ENCODE peak calls at places on chromosome 2, in ten cellular contexts. One of them, this sample, is unnamed.

GRCh38 chr2:235793163-235793752 is 299.4 kb downstream of the AGAP1 start:
- DNase-seq in activated CD4-positive, CD25-positive, alpha-beta regulatory T cell treated with anti-CD3 and anti-CD28 coated beads, Interleukin-2, amount 50 U/mL, for 72 hours: no peak
- DNase-seq in SW 1271: no peak
- DNase-seq in dorsolateral prefrontal cortex: no peak
- DNase-seq in Right ventricle myocardium superior: no peak
- DNase-seq in activated T-cell treated with anti-CD3 and anti-CD28 coated beads for 4 hours: no peak
- DNase-seq in activated CD4-positive, alpha-beta T cell treated with anti-CD3 and anti-CD28 coated beads, Interleukin-2, amount 50 U/mL, for 48 hours: no peak
- DNase-seq in AML-193: no peak
- DNase-seq in renal cortical epithelial cell: peak; percentile 21
- DNase-seq in left cardiac atrium: no peak
- DNase-seq in this sample: no peak

GRCh38 chr2:100423631-100424030 is 6.2 kb upstream of the CHST10 start:
- DNase-seq in activated CD4-positive, CD25-positive, alpha-beta regulatory T cell treated with anti-CD3 and anti-CD28 coated beads, Interleukin-2, amount 50 U/mL, for 72 hours: no peak
- DNase-seq in SW 1271: no peak
- DNase-seq in dorsolateral prefrontal cortex: no peak
- DNase-seq in Right ventricle myocardium superior: no peak
- DNase-seq in activated T-cell treated with anti-CD3 and anti-CD28 coated beads for 4 hours: no peak
- DNase-seq in activated CD4-positive, alpha-beta T cell treated with anti-CD3 and anti-CD28 coated beads, Interleukin-2, amount 50 U/mL, for 48 hours: no peak
- DNase-seq in AML-193: no peak
- DNase-seq in renal cortical epithelial cell: no peak
- DNase-seq in left cardiac atrium: no peak
- DNase-seq in this sample: no peak

GRCh38 chr2:200585730-200586643 is at the start of gene AOX1:
- DNase-seq in activated CD4-positive, CD25-positive, alpha-beta regulatory T cell treated with anti-CD3 and anti-CD28 coated beads, Interleukin-2, amount 50 U/mL, for 72 hours: no peak
- DNase-seq in SW 1271: no peak
- DNase-seq in dorsolateral prefrontal cortex: peak; percentile 25
- DNase-seq in Right ventricle myocardium superior: peak; percentile 83
- DNase-seq in activated T-cell treated with anti-CD3 and anti-CD28 coated beads for 4 hours: no peak
- DNase-seq in activated CD4-positive, alpha-beta T cell treated with anti-CD3 and anti-CD28 coated beads, Interleukin-2, amount 50 U/mL, for 48 hours: peak; percentile 34
- DNase-seq in AML-193: no peak
- DNase-seq in renal cortical epithelial cell: peak; percentile 33
- DNase-seq in left cardiac atrium: peak; percentile 64
- DNase-seq in this sample: peak; percentile 5

GRCh38 chr2:170966648-170967396 is 37.8 kb downstream of the GORASP2 start:
- DNase-seq in activated CD4-positive, CD25-positive, alpha-beta regulatory T cell treated with anti-CD3 and anti-CD28 coated beads, Interleukin-2, amount 50 U/mL, for 72 hours: no peak
- DNase-seq in SW 1271: peak; percentile 12
- DNase-seq in dorsolateral prefrontal cortex: no peak
- DNase-seq in Right ventricle myocardium superior: no peak
- DNase-seq in activated T-cell treated with anti-CD3 and anti-CD28 coated beads for 4 hours: no peak
- DNase-seq in activated CD4-positive, alpha-beta T cell treated with anti-CD3 and anti-CD28 coated beads, Interleukin-2, amount 50 U/mL, for 48 hours: no peak
- DNase-seq in AML-193: no peak
- DNase-seq in renal cortical epithelial cell: no peak
- DNase-seq in left cardiac atrium: no peak
- DNase-seq in this sample: no peak

GRCh38 chr2:4338345-4338744 is 635.0 kb downstream of the DCDC2C start:
- DNase-seq in activated CD4-positive, CD25-positive, alpha-beta regulatory T cell treated with anti-CD3 and anti-CD28 coated beads, Interleukin-2, amount 50 U/mL, for 72 hours: no peak
- DNase-seq in SW 1271: no peak
- DNase-seq in dorsolateral prefrontal cortex: no peak
- DNase-seq in Right ventricle myocardium superior: no peak
- DNase-seq in activated T-cell treated with anti-CD3 and anti-CD28 coated beads for 4 hours: no peak
- DNase-seq in activated CD4-positive, alpha-beta T cell treated with anti-CD3 and anti-CD28 coated beads, Interleukin-2, amount 50 U/mL, for 48 hours: no peak
- DNase-seq in AML-193: no peak
- DNase-seq in renal cortical epithelial cell: no peak
- DNase-seq in left cardiac atrium: no peak
- DNase-seq in this sample: no peak

GRCh38 chr2:44932079-44932478 is 9.4 kb upstream of the SIX3 start:
- DNase-seq in activated CD4-positive, CD25-positive, alpha-beta regulatory T cell treated with anti-CD3 and anti-CD28 coated beads, Interleukin-2, amount 50 U/mL, for 72 hours: no peak
- DNase-seq in SW 1271: no peak
- DNase-seq in dorsolateral prefrontal cortex: no peak
- DNase-seq in Right ventricle myocardium superior: no peak
- DNase-seq in activated T-cell treated with anti-CD3 and anti-CD28 coated beads for 4 hours: no peak
- DNase-seq in activated CD4-positive, alpha-beta T cell treated with anti-CD3 and anti-CD28 coated beads, Interleukin-2, amount 50 U/mL, for 48 hours: no peak
- DNase-seq in AML-193: no peak
- DNase-seq in renal cortical epithelial cell: no peak
- DNase-seq in left cardiac atrium: no peak
- DNase-seq in this sample: no peak

GRCh38 chr2:26848336-26849055 is 564 bp downstream of the DPYSL5 start:
- DNase-seq in activated CD4-positive, CD25-positive, alpha-beta regulatory T cell treated with anti-CD3 and anti-CD28 coated beads, Interleukin-2, amount 50 U/mL, for 72 hours: peak; percentile 35
- DNase-seq in SW 1271: no peak
- DNase-seq in dorsolateral prefrontal cortex: peak; percentile 36
- DNase-seq in Right ventricle myocardium superior: no peak
- DNase-seq in activated T-cell treated with anti-CD3 and anti-CD28 coated beads for 4 hours: no peak
- DNase-seq in activated CD4-positive, alpha-beta T cell treated with anti-CD3 and anti-CD28 coated beads, Interleukin-2, amount 50 U/mL, for 48 hours: peak; percentile 25
- DNase-seq in AML-193: no peak
- DNase-seq in renal cortical epithelial cell: no peak
- DNase-seq in left cardiac atrium: no peak
- DNase-seq in this sample: no peak

GRCh38 chr2:217331577-217332139 is 471.8 kb upstream of the TNP1 start:
- DNase-seq in activated CD4-positive, CD25-positive, alpha-beta regulatory T cell treated with anti-CD3 and anti-CD28 coated beads, Interleukin-2, amount 50 U/mL, for 72 hours: no peak
- DNase-seq in SW 1271: peak; percentile 29
- DNase-seq in dorsolateral prefrontal cortex: no peak
- DNase-seq in Right ventricle myocardium superior: no peak
- DNase-seq in activated T-cell treated with anti-CD3 and anti-CD28 coated beads for 4 hours: no peak
- DNase-seq in activated CD4-positive, alpha-beta T cell treated with anti-CD3 and anti-CD28 coated beads, Interleukin-2, amount 50 U/mL, for 48 hours: no peak
- DNase-seq in AML-193: no peak
- DNase-seq in renal cortical epithelial cell: peak; percentile 99
- DNase-seq in left cardiac atrium: no peak
- DNase-seq in this sample: no peak

GRCh38 chr2:84902526-84902925 is 2.9 kb upstream of the TMSB10 start:
- DNase-seq in activated CD4-positive, CD25-positive, alpha-beta regulatory T cell treated with anti-CD3 and anti-CD28 coated beads, Interleukin-2, amount 50 U/mL, for 72 hours: no peak
- DNase-seq in SW 1271: no peak
- DNase-seq in dorsolateral prefrontal cortex: no peak
- DNase-seq in Right ventricle myocardium superior: no peak
- DNase-seq in activated T-cell treated with anti-CD3 and anti-CD28 coated beads for 4 hours: no peak
- DNase-seq in activated CD4-positive, alpha-beta T cell treated with anti-CD3 and anti-CD28 coated beads, Interleukin-2, amount 50 U/mL, for 48 hours: no peak
- DNase-seq in AML-193: no peak
- DNase-seq in renal cortical epithelial cell: no peak
- DNase-seq in left cardiac atrium: no peak
- DNase-seq in this sample: no peak

GRCh38 chr2:64819774-64820688 is 166.3 kb upstream of the SERTAD2 start:
- DNase-seq in activated CD4-positive, CD25-positive, alpha-beta regulatory T cell treated with anti-CD3 and anti-CD28 coated beads, Interleukin-2, amount 50 U/mL, for 72 hours: no peak
- DNase-seq in SW 1271: no peak
- DNase-seq in dorsolateral prefrontal cortex: peak; percentile 17
- DNase-seq in Right ventricle myocardium superior: no peak
- DNase-seq in activated T-cell treated with anti-CD3 and anti-CD28 coated beads for 4 hours: peak; percentile 48
- DNase-seq in activated CD4-positive, alpha-beta T cell treated with anti-CD3 and anti-CD28 coated beads, Interleukin-2, amount 50 U/mL, for 48 hours: peak; percentile 57
- DNase-seq in AML-193: no peak
- DNase-seq in renal cortical epithelial cell: no peak
- DNase-seq in left cardiac atrium: no peak
- DNase-seq in this sample: no peak

GRCh38 chr2:119432882-119433522 is 1.3 kb downstream of the TMEM37 start:
- DNase-seq in activated CD4-positive, CD25-positive, alpha-beta regulatory T cell treated with anti-CD3 and anti-CD28 coated beads, Interleukin-2, amount 50 U/mL, for 72 hours: no peak
- DNase-seq in SW 1271: no peak
- DNase-seq in dorsolateral prefrontal cortex: no peak
- DNase-seq in Right ventricle myocardium superior: no peak
- DNase-seq in activated T-cell treated with anti-CD3 and anti-CD28 coated beads for 4 hours: no peak
- DNase-seq in activated CD4-positive, alpha-beta T cell treated with anti-CD3 and anti-CD28 coated beads, Interleukin-2, amount 50 U/mL, for 48 hours: no peak
- DNase-seq in AML-193: no peak
- DNase-seq in renal cortical epithelial cell: no peak
- DNase-seq in left cardiac atrium: no peak
- DNase-seq in this sample: no peak

GRCh38 chr2:231028890-231029289 is 8.4 kb upstream of the C2orf72 start:
- DNase-seq in activated CD4-positive, CD25-positive, alpha-beta regulatory T cell treated with anti-CD3 and anti-CD28 coated beads, Interleukin-2, amount 50 U/mL, for 72 hours: no peak
- DNase-seq in SW 1271: no peak
- DNase-seq in dorsolateral prefrontal cortex: no peak
- DNase-seq in Right ventricle myocardium superior: no peak
- DNase-seq in activated T-cell treated with anti-CD3 and anti-CD28 coated beads for 4 hours: no peak
- DNase-seq in activated CD4-positive, alpha-beta T cell treated with anti-CD3 and anti-CD28 coated beads, Interleukin-2, amount 50 U/mL, for 48 hours: no peak
- DNase-seq in AML-193: no peak
- DNase-seq in renal cortical epithelial cell: no peak
- DNase-seq in left cardiac atrium: no peak
- DNase-seq in this sample: no peak

GRCh38 chr2:172624996-172625395 is 69.1 kb downstream of the PDK1 start:
- DNase-seq in activated CD4-positive, CD25-positive, alpha-beta regulatory T cell treated with anti-CD3 and anti-CD28 coated beads, Interleukin-2, amount 50 U/mL, for 72 hours: no peak
- DNase-seq in SW 1271: no peak
- DNase-seq in dorsolateral prefrontal cortex: no peak
- DNase-seq in Right ventricle myocardium superior: no peak
- DNase-seq in activated T-cell treated with anti-CD3 and anti-CD28 coated beads for 4 hours: no peak
- DNase-seq in activated CD4-positive, alpha-beta T cell treated with anti-CD3 and anti-CD28 coated beads, Interleukin-2, amount 50 U/mL, for 48 hours: no peak
- DNase-seq in AML-193: no peak
- DNase-seq in renal cortical epithelial cell: peak; percentile 34
- DNase-seq in left cardiac atrium: no peak
- DNase-seq in this sample: no peak

GRCh38 chr2:130818809-130819208 is 17.9 kb upstream of the ARHGEF4 start:
- DNase-seq in activated CD4-positive, CD25-positive, alpha-beta regulatory T cell treated with anti-CD3 and anti-CD28 coated beads, Interleukin-2, amount 50 U/mL, for 72 hours: no peak
- DNase-seq in SW 1271: no peak
- DNase-seq in dorsolateral prefrontal cortex: no peak
- DNase-seq in Right ventricle myocardium superior: no peak
- DNase-seq in activated T-cell treated with anti-CD3 and anti-CD28 coated beads for 4 hours: no peak
- DNase-seq in activated CD4-positive, alpha-beta T cell treated with anti-CD3 and anti-CD28 coated beads, Interleukin-2, amount 50 U/mL, for 48 hours: no peak
- DNase-seq in AML-193: no peak
- DNase-seq in renal cortical epithelial cell: no peak
- DNase-seq in left cardiac atrium: no peak
- DNase-seq in this sample: no peak

GRCh38 chr2:96260404-96261260 is 5.2 kb downstream of the TMEM127 start:
- DNase-seq in activated CD4-positive, CD25-positive, alpha-beta regulatory T cell treated with anti-CD3 and anti-CD28 coated beads, Interleukin-2, amount 50 U/mL, for 72 hours: no peak
- DNase-seq in SW 1271: peak; percentile 98
- DNase-seq in dorsolateral prefrontal cortex: no peak
- DNase-seq in Right ventricle myocardium superior: peak; percentile 81
- DNase-seq in activated T-cell treated with anti-CD3 and anti-CD28 coated beads for 4 hours: no peak
- DNase-seq in activated CD4-positive, alpha-beta T cell treated with anti-CD3 and anti-CD28 coated beads, Interleukin-2, amount 50 U/mL, for 48 hours: peak; percentile 42
- DNase-seq in AML-193: peak; percentile 72
- DNase-seq in renal cortical epithelial cell: peak; percentile 94
- DNase-seq in left cardiac atrium: peak; percentile 60
- DNase-seq in this sample: no peak

GRCh38 chr2:105038383-105039061 is 653 bp downstream of the MRPS9 start:
- DNase-seq in activated CD4-positive, CD25-positive, alpha-beta regulatory T cell treated with anti-CD3 and anti-CD28 coated beads, Interleukin-2, amount 50 U/mL, for 72 hours: no peak
- DNase-seq in SW 1271: peak; percentile 56
- DNase-seq in dorsolateral prefrontal cortex: peak; percentile 5
- DNase-seq in Right ventricle myocardium superior: no peak
- DNase-seq in activated T-cell treated with anti-CD3 and anti-CD28 coated beads for 4 hours: no peak
- DNase-seq in activated CD4-positive, alpha-beta T cell treated with anti-CD3 and anti-CD28 coated beads, Interleukin-2, amount 50 U/mL, for 48 hours: no peak
- DNase-seq in AML-193: no peak
- DNase-seq in renal cortical epithelial cell: peak; percentile 29
- DNase-seq in left cardiac atrium: no peak
- DNase-seq in this sample: no peak

GRCh38 chr2:238439912-238440311 is 13.2 kb downstream of the ASB1 start:
- DNase-seq in activated CD4-positive, CD25-positive, alpha-beta regulatory T cell treated with anti-CD3 and anti-CD28 coated beads, Interleukin-2, amount 50 U/mL, for 72 hours: no peak
- DNase-seq in SW 1271: no peak
- DNase-seq in dorsolateral prefrontal cortex: no peak
- DNase-seq in Right ventricle myocardium superior: no peak
- DNase-seq in activated T-cell treated with anti-CD3 and anti-CD28 coated beads for 4 hours: no peak
- DNase-seq in activated CD4-positive, alpha-beta T cell treated with anti-CD3 and anti-CD28 coated beads, Interleukin-2, amount 50 U/mL, for 48 hours: no peak
- DNase-seq in AML-193: no peak
- DNase-seq in renal cortical epithelial cell: no peak
- DNase-seq in left cardiac atrium: no peak
- DNase-seq in this sample: no peak

GRCh38 chr2:56008661-56009411 is 85.3 kb upstream of the EFEMP1 start:
- DNase-seq in activated CD4-positive, CD25-positive, alpha-beta regulatory T cell treated with anti-CD3 and anti-CD28 coated beads, Interleukin-2, amount 50 U/mL, for 72 hours: no peak
- DNase-seq in SW 1271: no peak
- DNase-seq in dorsolateral prefrontal cortex: peak; percentile 59
- DNase-seq in Right ventricle myocardium superior: peak; percentile 67
- DNase-seq in activated T-cell treated with anti-CD3 and anti-CD28 coated beads for 4 hours: no peak
- DNase-seq in activated CD4-positive, alpha-beta T cell treated with anti-CD3 and anti-CD28 coated beads, Interleukin-2, amount 50 U/mL, for 48 hours: no peak
- DNase-seq in AML-193: no peak
- DNase-seq in renal cortical epithelial cell: peak; percentile 89
- DNase-seq in left cardiac atrium: peak; percentile 48
- DNase-seq in this sample: peak; percentile 46

GRCh38 chr2:196229013-196229412 is 57.6 kb upstream of the STK17B start:
- DNase-seq in activated CD4-positive, CD25-positive, alpha-beta regulatory T cell treated with anti-CD3 and anti-CD28 coated beads, Interleukin-2, amount 50 U/mL, for 72 hours: no peak
- DNase-seq in SW 1271: no peak
- DNase-seq in dorsolateral prefrontal cortex: no peak
- DNase-seq in Right ventricle myocardium superior: no peak
- DNase-seq in activated T-cell treated with anti-CD3 and anti-CD28 coated beads for 4 hours: no peak
- DNase-seq in activated CD4-positive, alpha-beta T cell treated with anti-CD3 and anti-CD28 coated beads, Interleukin-2, amount 50 U/mL, for 48 hours: no peak
- DNase-seq in AML-193: peak; percentile 31
- DNase-seq in renal cortical epithelial cell: no peak
- DNase-seq in left cardiac atrium: no peak
- DNase-seq in this sample: no peak

GRCh38 chr2:11068856-11069526 is 86.3 kb upstream of the SLC66A3 start:
- DNase-seq in activated CD4-positive, CD25-positive, alpha-beta regulatory T cell treated with anti-CD3 and anti-CD28 coated beads, Interleukin-2, amount 50 U/mL, for 72 hours: no peak
- DNase-seq in SW 1271: no peak
- DNase-seq in dorsolateral prefrontal cortex: no peak
- DNase-seq in Right ventricle myocardium superior: no peak
- DNase-seq in activated T-cell treated with anti-CD3 and anti-CD28 coated beads for 4 hours: no peak
- DNase-seq in activated CD4-positive, alpha-beta T cell treated with anti-CD3 and anti-CD28 coated beads, Interleukin-2, amount 50 U/mL, for 48 hours: no peak
- DNase-seq in AML-193: no peak
- DNase-seq in renal cortical epithelial cell: no peak
- DNase-seq in left cardiac atrium: no peak
- DNase-seq in this sample: no peak

GRCh38 chr2:67463810-67464209 is 66.7 kb downstream of the ETAA1 start:
- DNase-seq in activated CD4-positive, CD25-positive, alpha-beta regulatory T cell treated with anti-CD3 and anti-CD28 coated beads, Interleukin-2, amount 50 U/mL, for 72 hours: no peak
- DNase-seq in SW 1271: no peak
- DNase-seq in dorsolateral prefrontal cortex: no peak
- DNase-seq in Right ventricle myocardium superior: no peak
- DNase-seq in activated T-cell treated with anti-CD3 and anti-CD28 coated beads for 4 hours: no peak
- DNase-seq in activated CD4-positive, alpha-beta T cell treated with anti-CD3 and anti-CD28 coated beads, Interleukin-2, amount 50 U/mL, for 48 hours: no peak
- DNase-seq in AML-193: no peak
- DNase-seq in renal cortical epithelial cell: peak; percentile 95
- DNase-seq in left cardiac atrium: no peak
- DNase-seq in this sample: no peak

GRCh38 chr2:121888189-121888557 is 132.7 kb downstream of the TSN start:
- DNase-seq in activated CD4-positive, CD25-positive, alpha-beta regulatory T cell treated with anti-CD3 and anti-CD28 coated beads, Interleukin-2, amount 50 U/mL, for 72 hours: no peak
- DNase-seq in SW 1271: no peak
- DNase-seq in dorsolateral prefrontal cortex: no peak
- DNase-seq in Right ventricle myocardium superior: no peak
- DNase-seq in activated T-cell treated with anti-CD3 and anti-CD28 coated beads for 4 hours: no peak
- DNase-seq in activated CD4-positive, alpha-beta T cell treated with anti-CD3 and anti-CD28 coated beads, Interleukin-2, amount 50 U/mL, for 48 hours: peak; percentile 32
- DNase-seq in AML-193: no peak
- DNase-seq in renal cortical epithelial cell: no peak
- DNase-seq in left cardiac atrium: no peak
- DNase-seq in this sample: no peak

GRCh38 chr2:166773268-166773949 is 114.9 kb upstream of the XIRP2 start:
- DNase-seq in activated CD4-positive, CD25-positive, alpha-beta regulatory T cell treated with anti-CD3 and anti-CD28 coated beads, Interleukin-2, amount 50 U/mL, for 72 hours: no peak
- DNase-seq in SW 1271: no peak
- DNase-seq in dorsolateral prefrontal cortex: no peak
- DNase-seq in Right ventricle myocardium superior: no peak
- DNase-seq in activated T-cell treated with anti-CD3 and anti-CD28 coated beads for 4 hours: no peak
- DNase-seq in activated CD4-positive, alpha-beta T cell treated with anti-CD3 and anti-CD28 coated beads, Interleukin-2, amount 50 U/mL, for 48 hours: no peak
- DNase-seq in AML-193: no peak
- DNase-seq in renal cortical epithelial cell: no peak
- DNase-seq in left cardiac atrium: no peak
- DNase-seq in this sample: no peak

GRCh38 chr2:44934024-44934423 is 7.5 kb upstream of the SIX3 start:
- DNase-seq in activated CD4-positive, CD25-positive, alpha-beta regulatory T cell treated with anti-CD3 and anti-CD28 coated beads, Interleukin-2, amount 50 U/mL, for 72 hours: no peak
- DNase-seq in SW 1271: no peak
- DNase-seq in dorsolateral prefrontal cortex: no peak
- DNase-seq in Right ventricle myocardium superior: no peak
- DNase-seq in activated T-cell treated with anti-CD3 and anti-CD28 coated beads for 4 hours: no peak
- DNase-seq in activated CD4-positive, alpha-beta T cell treated with anti-CD3 and anti-CD28 coated beads, Interleukin-2, amount 50 U/mL, for 48 hours: no peak
- DNase-seq in AML-193: no peak
- DNase-seq in renal cortical epithelial cell: no peak
- DNase-seq in left cardiac atrium: no peak
- DNase-seq in this sample: no peak

GRCh38 chr2:239316562-239317465 is 84.0 kb downstream of the HDAC4 start:
- DNase-seq in activated CD4-positive, CD25-positive, alpha-beta regulatory T cell treated with anti-CD3 and anti-CD28 coated beads, Interleukin-2, amount 50 U/mL, for 72 hours: peak; percentile 9
- DNase-seq in SW 1271: no peak
- DNase-seq in dorsolateral prefrontal cortex: peak; percentile 63
- DNase-seq in Right ventricle myocardium superior: peak; percentile 87
- DNase-seq in activated T-cell treated with anti-CD3 and anti-CD28 coated beads for 4 hours: no peak
- DNase-seq in activated CD4-positive, alpha-beta T cell treated with anti-CD3 and anti-CD28 coated beads, Interleukin-2, amount 50 U/mL, for 48 hours: no peak
- DNase-seq in AML-193: no peak
- DNase-seq in renal cortical epithelial cell: no peak
- DNase-seq in left cardiac atrium: peak; percentile 84
- DNase-seq in this sample: no peak

GRCh38 chr2:11248-11941 is 34.9 kb downstream of the FAM110C start:
- DNase-seq in activated CD4-positive, CD25-positive, alpha-beta regulatory T cell treated with anti-CD3 and anti-CD28 coated beads, Interleukin-2, amount 50 U/mL, for 72 hours: peak; percentile 79
- DNase-seq in SW 1271: peak; percentile 8
- DNase-seq in dorsolateral prefrontal cortex: no peak
- DNase-seq in Right ventricle myocardium superior: peak; percentile 81
- DNase-seq in activated T-cell treated with anti-CD3 and anti-CD28 coated beads for 4 hours: peak; percentile 32
- DNase-seq in activated CD4-positive, alpha-beta T cell treated with anti-CD3 and anti-CD28 coated beads, Interleukin-2, amount 50 U/mL, for 48 hours: peak; percentile 79
- DNase-seq in AML-193: peak; percentile 22
- DNase-seq in renal cortical epithelial cell: peak; percentile 64
- DNase-seq in left cardiac atrium: peak; percentile 53
- DNase-seq in this sample: no peak

GRCh38 chr2:120897399-120897798 is 161.7 kb downstream of the GLI2 start:
- DNase-seq in activated CD4-positive, CD25-positive, alpha-beta regulatory T cell treated with anti-CD3 and anti-CD28 coated beads, Interleukin-2, amount 50 U/mL, for 72 hours: no peak
- DNase-seq in SW 1271: no peak
- DNase-seq in dorsolateral prefrontal cortex: no peak
- DNase-seq in Right ventricle myocardium superior: no peak
- DNase-seq in activated T-cell treated with anti-CD3 and anti-CD28 coated beads for 4 hours: no peak
- DNase-seq in activated CD4-positive, alpha-beta T cell treated with anti-CD3 and anti-CD28 coated beads, Interleukin-2, amount 50 U/mL, for 48 hours: no peak
- DNase-seq in AML-193: no peak
- DNase-seq in renal cortical epithelial cell: no peak
- DNase-seq in left cardiac atrium: no peak
- DNase-seq in this sample: no peak

GRCh38 chr2:28633739-28634138 is 117.9 kb upstream of the PPP1CB start:
- DNase-seq in activated CD4-positive, CD25-positive, alpha-beta regulatory T cell treated with anti-CD3 and anti-CD28 coated beads, Interleukin-2, amount 50 U/mL, for 72 hours: no peak
- DNase-seq in SW 1271: no peak
- DNase-seq in dorsolateral prefrontal cortex: no peak
- DNase-seq in Right ventricle myocardium superior: no peak
- DNase-seq in activated T-cell treated with anti-CD3 and anti-CD28 coated beads for 4 hours: no peak
- DNase-seq in activated CD4-positive, alpha-beta T cell treated with anti-CD3 and anti-CD28 coated beads, Interleukin-2, amount 50 U/mL, for 48 hours: no peak
- DNase-seq in AML-193: no peak
- DNase-seq in renal cortical epithelial cell: peak; percentile 54
- DNase-seq in left cardiac atrium: no peak
- DNase-seq in this sample: no peak